ENCODE peak calls at places on chromosomes 3 and 15, in four cellular contexts. One of them, this sample, is unnamed.

GRCh38 chr3:98961161-98962155 is 60.0 kb upstream of the DCBLD2 start:
- DNase-seq in K562: no peak
- DNase-seq in SK-N-SH: no peak
- DNase-seq in HCT116: no peak
- DNase-seq in this sample: no peak

GRCh38 chr3:139357899-139358298 is 14.1 kb downstream of the MRPS22 start:
- DNase-seq in HCT116: no peak
- DNase-seq in SK-N-SH: no peak
- DNase-seq in K562: no peak
- DNase-seq in this sample: no peak

GRCh38 chr15:66249623-66250174 is 3.9 kb downstream of the MEGF11 start:
- DNase-seq in SK-N-SH: no peak
- DNase-seq in HCT116: no peak
- DNase-seq in K562: no peak
- DNase-seq in this sample: no peak

GRCh38 chr3:8386221-8386620 is 115.4 kb upstream of the LMCD1 start:
- DNase-seq in K562: no peak
- DNase-seq in HCT116: no peak
- DNase-seq in SK-N-SH: no peak
- DNase-seq in this sample: no peak

GRCh38 chr3:15693340-15693739 is 91.8 kb downstream of the BTD start:
- DNase-seq in HCT116: no peak
- DNase-seq in SK-N-SH: no peak
- DNase-seq in K562: no peak
- DNase-seq in this sample: no peak

GRCh38 chr3:105836533-105836932 is 32.3 kb downstream of the CBLB start:
- DNase-seq in SK-N-SH: no peak
- DNase-seq in HCT116: no peak
- DNase-seq in K562: no peak
- DNase-seq in this sample: no peak

GRCh38 chr3:101182734-101183133 is 137.6 kb downstream of the IMPG2 start:
- DNase-seq in SK-N-SH: no peak
- DNase-seq in K562: no peak
- DNase-seq in HCT116: no peak
- DNase-seq in this sample: no peak

GRCh38 chr15:78807359-78807758 is 3.9 kb downstream of the ADAMTS7 start:
- DNase-seq in SK-N-SH: no peak
- DNase-seq in HCT116: no peak
- DNase-seq in K562: no peak
- DNase-seq in this sample: no peak

GRCh38 chr3:128489860-128490649 is 2.9 kb downstream of the GATA2 start:
- DNase-seq in SK-N-SH: no peak
- DNase-seq in K562: no peak
- DNase-seq in HCT116: no peak
- DNase-seq in this sample: peak

GRCh38 chr3:47377186-47377585 is 3.6 kb upstream of the PTPN23 start:
- DNase-seq in K562: peak
- DNase-seq in SK-N-SH: no peak
- DNase-seq in HCT116: no peak
- DNase-seq in this sample: no peak

GRCh38 chr3:69324362-69325025 is 61.4 kb downstream of the FRMD4B start:
- DNase-seq in SK-N-SH: peak
- DNase-seq in HCT116: no peak
- DNase-seq in K562: no peak
- DNase-seq in this sample: peak

GRCh38 chr15:39474657-39475056 is 106.2 kb upstream of the THBS1 start:
- DNase-seq in SK-N-SH: no peak
- DNase-seq in HCT116: no peak
- DNase-seq in K562: no peak
- DNase-seq in this sample: no peak

GRCh38 chr15:76866008-76866407 is 39.1 kb downstream of the SCAPER start:
- DNase-seq in SK-N-SH: no peak
- DNase-seq in HCT116: no peak
- DNase-seq in K562: no peak
- DNase-seq in this sample: no peak

GRCh38 chr3:159897331-159898075 is 91.1 kb upstream of the IL12A start:
- DNase-seq in K562: no peak
- DNase-seq in HCT116: no peak
- DNase-seq in SK-N-SH: peak
- DNase-seq in this sample: no peak

GRCh38 chr3:172666181-172666872 is 44.5 kb downstream of the NCEH1 start:
- DNase-seq in HCT116: no peak
- DNase-seq in K562: no peak
- DNase-seq in SK-N-SH: no peak
- DNase-seq in this sample: no peak

GRCh38 chr3:23580337-23580736 is 225.4 kb upstream of the UBE2E1 start:
- DNase-seq in K562: no peak
- DNase-seq in HCT116: no peak
- DNase-seq in SK-N-SH: no peak
- DNase-seq in this sample: no peak

GRCh38 chr15:93041159-93041547 is 47.9 kb downstream of the RGMA start:
- DNase-seq in HCT116: no peak
- DNase-seq in SK-N-SH: no peak
- DNase-seq in K562: no peak
- DNase-seq in this sample: no peak

GRCh38 chr3:100107227-100107626 is 7.1 kb downstream of the FILIP1L start:
- DNase-seq in K562: no peak
- DNase-seq in SK-N-SH: no peak
- DNase-seq in HCT116: no peak
- DNase-seq in this sample: no peak

GRCh38 chr3:88013592-88013991 is 45.2 kb downstream of the CGGBP1 start:
- DNase-seq in K562: no peak
- DNase-seq in HCT116: no peak
- DNase-seq in SK-N-SH: no peak
- DNase-seq in this sample: no peak

DNA sequence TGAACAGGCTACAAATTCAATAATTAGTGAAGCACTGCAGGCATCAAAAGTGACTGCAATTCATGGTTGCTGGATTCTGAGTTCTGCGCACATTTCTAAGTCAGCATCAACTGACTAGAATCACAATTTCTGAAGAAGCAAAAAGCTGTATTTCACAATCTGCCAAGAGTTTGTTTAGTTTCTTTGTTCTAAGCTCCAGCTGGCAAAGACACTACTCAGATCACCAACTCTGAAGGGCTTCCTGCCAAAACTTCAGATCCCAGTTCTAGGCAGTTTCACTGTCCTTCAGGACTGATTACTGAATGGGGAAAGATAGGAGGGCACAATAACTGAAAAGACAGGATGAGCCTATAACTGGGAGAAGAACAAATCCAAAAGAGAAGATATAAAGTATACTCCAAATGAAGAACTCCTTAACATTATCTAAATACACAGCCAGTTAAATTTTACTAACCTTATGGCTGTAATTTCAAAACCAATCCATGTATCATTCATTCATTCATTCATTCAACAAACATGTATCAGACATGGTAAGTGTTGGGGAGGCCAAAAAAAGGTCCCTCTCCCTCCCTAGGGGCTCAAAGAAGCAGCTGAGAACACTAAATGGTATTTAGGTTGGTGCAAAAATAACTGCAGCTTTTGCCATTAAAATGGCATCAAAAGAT is 17.1 kb downstream of the TJP1 start:
- DNase-seq in K562: no peak
- DNase-seq in HCT116: no peak
- DNase-seq in SK-N-SH: no peak
- DNase-seq in this sample: no peak
- TF ChIP-seq JUND in K562: no peak
- TF ChIP-seq JUND in HCT116: no peak
- TF ChIP-seq JUND in SK-N-SH: no peak
- TF ChIP-seq JUND in this sample: no peak

GRCh38 chr3:17795733-17796132 is 53.3 kb upstream of the TBC1D5 start:
- DNase-seq in HCT116: no peak
- DNase-seq in SK-N-SH: no peak
- DNase-seq in K562: no peak
- DNase-seq in this sample: no peak
- TF ChIP-seq JUND in HCT116: no peak
- TF ChIP-seq JUND in SK-N-SH: no peak
- TF ChIP-seq JUND in K562: no peak
- TF ChIP-seq JUND in this sample: no peak

DNA sequence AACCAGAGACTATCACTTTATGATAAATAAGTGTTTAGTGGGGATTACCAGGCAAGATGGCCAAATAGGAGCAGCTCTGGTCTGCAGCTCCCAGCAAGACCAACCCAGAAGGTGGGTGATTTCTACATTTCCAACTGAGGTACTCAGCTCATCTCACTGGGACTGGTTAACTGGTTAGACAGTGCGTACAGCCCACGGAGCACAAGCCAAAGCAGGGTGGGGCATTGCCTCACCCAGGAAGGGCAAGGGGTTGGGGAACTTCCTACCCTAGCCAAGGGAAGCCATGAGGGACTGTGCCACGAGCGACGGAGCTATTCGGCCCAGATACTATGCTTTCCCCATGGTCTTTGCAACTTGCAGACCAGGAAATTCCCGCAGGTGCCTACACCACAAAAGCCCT is 171.0 kb downstream of the CTNNB1 start:
- DNase-seq in SK-N-SH: no peak
- DNase-seq in HCT116: no peak
- DNase-seq in K562: no peak
- DNase-seq in this sample: no peak
- TF ChIP-seq JUND in SK-N-SH: no peak
- TF ChIP-seq JUND in HCT116: no peak
- TF ChIP-seq JUND in K562: no peak
- TF ChIP-seq JUND in this sample: no peak

GRCh38 chr15:46732060-46732459 is 985.2 kb upstream of the SEMA6D start:
- DNase-seq in K562: no peak
- DNase-seq in SK-N-SH: no peak
- DNase-seq in HCT116: no peak
- DNase-seq in this sample: no peak

GRCh38 chr15:46735115-46735514 is 982.2 kb upstream of the SEMA6D start:
- DNase-seq in K562: no peak
- DNase-seq in SK-N-SH: no peak
- DNase-seq in HCT116: no peak
- DNase-seq in this sample: no peak
- TF ChIP-seq JUND in K562: no peak
- TF ChIP-seq JUND in SK-N-SH: no peak
- TF ChIP-seq JUND in HCT116: no peak
- TF ChIP-seq JUND in this sample: no peak

DNA sequence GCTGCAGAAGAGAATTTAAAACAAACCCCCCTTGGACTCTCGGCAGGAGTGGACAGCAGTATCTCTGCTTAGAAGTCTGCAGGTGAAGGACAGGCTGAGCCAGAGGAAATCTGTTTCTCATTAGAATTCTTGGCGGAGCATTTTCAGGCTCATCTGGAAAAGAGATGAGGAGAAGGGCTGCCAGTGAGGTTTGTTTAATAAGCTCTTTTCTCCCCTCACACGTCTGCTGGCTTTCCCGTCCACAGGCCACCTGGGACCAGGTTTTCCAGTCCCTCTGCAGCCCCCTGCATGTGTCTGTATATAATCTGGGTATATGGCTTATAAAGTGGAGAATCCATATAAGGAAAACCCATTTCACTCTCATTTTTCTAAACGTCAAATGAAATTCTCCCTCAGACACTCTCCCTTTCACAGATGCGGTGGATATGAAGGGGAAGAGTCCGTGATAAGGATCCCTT is 155.4 kb upstream of the TPM1 start:
- DNase-seq in SK-N-SH: peak
- DNase-seq in HCT116: no peak
- DNase-seq in K562: no peak
- DNase-seq in this sample: no peak
- TF ChIP-seq JUND in SK-N-SH: no peak
- TF ChIP-seq JUND in HCT116: no peak
- TF ChIP-seq JUND in K562: no peak
- TF ChIP-seq JUND in this sample: no peak

DNA sequence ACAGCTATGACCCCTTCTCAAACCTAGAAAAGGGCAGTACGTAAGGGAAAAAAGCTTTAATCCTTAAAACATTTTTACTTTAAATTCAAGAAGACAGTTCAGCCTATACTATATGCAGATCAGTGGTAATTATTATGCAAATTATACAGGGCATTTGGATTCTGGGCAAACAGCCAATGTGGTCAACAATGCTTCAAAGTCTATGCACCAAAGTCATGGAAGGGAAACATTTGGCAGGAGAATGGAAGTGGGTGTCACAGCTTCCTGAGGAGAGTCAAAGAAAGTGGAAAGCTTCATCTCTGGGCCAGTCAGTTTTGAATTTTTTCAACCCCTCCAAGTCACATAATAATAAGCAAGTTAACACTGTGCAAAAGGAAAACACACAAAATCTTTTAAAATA is 68.4 kb upstream of the SLC12A8 start:
- DNase-seq in HCT116: no peak
- DNase-seq in K562: peak
- DNase-seq in SK-N-SH: no peak
- DNase-seq in this sample: peak
- TF ChIP-seq JUND in HCT116: no peak
- TF ChIP-seq JUND in K562: no peak
- TF ChIP-seq JUND in SK-N-SH: no peak
- TF ChIP-seq JUND in this sample: no peak

GRCh38 chr3:57006048-57006709 is 54.3 kb upstream of the SPATA12 start:
- DNase-seq in HCT116: no peak
- DNase-seq in SK-N-SH: no peak
- DNase-seq in K562: no peak
- DNase-seq in this sample: no peak

GRCh38 chr3:57006949-57007419 is 53.5 kb upstream of the SPATA12 start:
- DNase-seq in SK-N-SH: no peak
- DNase-seq in K562: peak
- DNase-seq in HCT116: peak
- DNase-seq in this sample: peak

GRCh38 chr3:57009367-57009766 is 51.1 kb upstream of the SPATA12 start:
- DNase-seq in SK-N-SH: no peak
- DNase-seq in K562: no peak
- DNase-seq in HCT116: no peak
- DNase-seq in this sample: no peak

GRCh38 chr3:57009802-57010201 is 50.7 kb upstream of the SPATA12 start:
- DNase-seq in HCT116: no peak
- DNase-seq in SK-N-SH: no peak
- DNase-seq in K562: no peak
- DNase-seq in this sample: no peak

GRCh38 chr3:57007513-57008415 is 52.7 kb upstream of the SPATA12 start:
- DNase-seq in HCT116: peak
- DNase-seq in K562: peak
- DNase-seq in SK-N-SH: no peak
- DNase-seq in this sample: no peak
- TF ChIP-seq JUND in HCT116: peak
- TF ChIP-seq JUND in K562: peak
- TF ChIP-seq JUND in SK-N-SH: peak
- TF ChIP-seq JUND in this sample: no peak